ENCODE peak calls at places on chromosomes 12 and 14, in four cellular contexts. One of them, this sample, is unnamed.

GRCh38 chr14:21940887-21941855 is 267.6 kb upstream of the OR4E1 start:
- DNase-seq in GM12878: no peak
- DNase-seq in H1: no peak
- DNase-seq in HepG2: peak; percentile 55
- DNase-seq in this sample: no peak

GRCh38 chr12:106171117-106171750 is 32.5 kb upstream of the NUAK1 start:
- DNase-seq in GM12878: no peak
- DNase-seq in H1: no peak
- DNase-seq in HepG2: no peak
- DNase-seq in this sample: no peak

GRCh38 chr12:47221256-47222023 is 141.7 kb upstream of the AMIGO2 start:
- DNase-seq in GM12878: no peak
- DNase-seq in H1: no peak
- DNase-seq in HepG2: peak; percentile 90
- DNase-seq in this sample: no peak

GRCh38 chr14:103613517-103613916 is 15.5 kb upstream of the KLC1 start:
- DNase-seq in GM12878: no peak
- DNase-seq in H1: no peak
- DNase-seq in HepG2: peak; percentile 54
- DNase-seq in this sample: no peak

GRCh38 chr14:64502476-64503183 is 1.0 kb downstream of the ZBTB25 start:
- DNase-seq in GM12878: no peak
- DNase-seq in H1: no peak
- DNase-seq in HepG2: no peak
- DNase-seq in this sample: no peak

GRCh38 chr12:127162902-127163301 is 1104.1 kb upstream of the TMEM132C start:
- DNase-seq in GM12878: peak; percentile 16
- DNase-seq in H1: no peak
- DNase-seq in HepG2: no peak
- DNase-seq in this sample: no peak

GRCh38 chr14:53151867-53152626 is 1.1 kb downstream of the DDHD1 start:
- DNase-seq in GM12878: no peak
- DNase-seq in H1: no peak
- DNase-seq in HepG2: peak; percentile 29
- DNase-seq in this sample: peak; percentile 16

GRCh38 chr12:124901003-124901402 is 13.4 kb downstream of the UBC start:
- DNase-seq in GM12878: no peak
- DNase-seq in H1: no peak
- DNase-seq in HepG2: no peak
- DNase-seq in this sample: no peak

GRCh38 chr14:53880761-53881160 is 75.9 kb downstream of the BMP4 start:
- DNase-seq in GM12878: no peak
- DNase-seq in H1: no peak
- DNase-seq in HepG2: no peak
- DNase-seq in this sample: no peak

GRCh38 chr12:124884587-124885438 is 21.1 kb upstream of the SCARB1 start:
- DNase-seq in GM12878: no peak
- DNase-seq in H1: no peak
- DNase-seq in HepG2: peak; percentile 84
- DNase-seq in this sample: no peak

GRCh38 chr14:22296722-22297121 is 292.3 kb downstream of the DAD1 start:
- DNase-seq in GM12878: no peak
- DNase-seq in H1: no peak
- DNase-seq in HepG2: peak; percentile 76
- DNase-seq in this sample: no peak

GRCh38 chr12:58670623-58671022 is 249.7 kb downstream of the LRIG3 start:
- DNase-seq in GM12878: no peak
- DNase-seq in H1: no peak
- DNase-seq in HepG2: no peak
- DNase-seq in this sample: peak; percentile 39
- TF ChIP-seq SUZ12 in GM12878: no peak
- TF ChIP-seq SUZ12 in H1: no peak
- TF ChIP-seq SUZ12 in HepG2: no peak
- TF ChIP-seq SUZ12 in this sample: no peak

GRCh38 chr12:95723693-95724384 is 66.7 kb downstream of the NTN4 start:
- DNase-seq in GM12878: no peak
- DNase-seq in H1: no peak
- DNase-seq in HepG2: no peak
- DNase-seq in this sample: no peak
- H3K36me3 ChIP-seq in GM12878: no peaks in the 10 kb centered on the region
- H3K36me3 ChIP-seq in H1: no peaks in the 10 kb centered on the region
- H3K36me3 ChIP-seq in HepG2: no peaks in the 10 kb centered on the region
- H3K36me3 ChIP-seq in this sample: no peaks in the 10 kb centered on the region

DNA sequence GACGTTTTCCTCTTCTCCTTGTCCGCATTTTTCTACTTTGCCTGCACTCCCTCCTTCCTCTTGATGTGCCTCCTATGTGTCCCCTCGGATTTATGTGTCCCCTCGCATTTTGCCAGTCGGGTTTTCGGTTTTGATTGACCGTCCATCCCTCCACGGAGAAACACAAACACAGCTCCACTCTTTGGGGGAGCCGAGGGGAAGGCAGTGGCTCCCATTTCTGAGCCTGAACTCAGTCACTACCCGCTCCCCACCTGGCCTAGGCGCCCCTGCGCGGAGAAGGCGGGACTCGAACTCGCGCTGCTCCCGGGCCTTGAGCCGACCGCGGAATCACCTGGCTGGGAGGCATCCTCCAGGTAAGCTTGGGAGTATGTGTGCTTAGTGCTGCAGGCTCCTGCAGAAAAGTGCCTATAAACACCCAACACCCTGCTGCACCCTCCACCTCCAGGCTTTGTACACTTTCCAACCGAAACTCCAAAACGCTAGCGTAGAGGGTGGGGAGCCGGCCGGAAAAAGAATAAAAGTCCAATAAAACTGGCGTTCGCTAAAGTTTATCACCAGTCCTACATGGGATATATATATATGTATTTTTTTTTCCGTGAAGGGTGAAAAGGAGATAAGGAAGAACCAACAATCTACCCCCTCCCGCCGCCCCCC is 3.4 kb upstream of the CCND2 start:
- DNase-seq in GM12878: no peak
- DNase-seq in H1: no peak
- DNase-seq in HepG2: no peak
- DNase-seq in this sample: no peak
- H3K4me1 ChIP-seq in GM12878: peaks cover 17% of the 10 kb centered on the region
- H3K4me1 ChIP-seq in H1: peaks cover 4% of the 10 kb centered on the region
- H3K4me1 ChIP-seq in HepG2: peaks cover 48% of the 10 kb centered on the region
- H3K4me1 ChIP-seq in this sample: peaks cover 13% of the 10 kb centered on the region

GRCh38 chr12:116284401-116284800 is 6.9 kb upstream of the MED13L start:
- DNase-seq in GM12878: no peak
- DNase-seq in H1: no peak
- DNase-seq in HepG2: no peak
- DNase-seq in this sample: no peak
- TF ChIP-seq SUZ12 in GM12878: no peak
- TF ChIP-seq SUZ12 in H1: no peak
- TF ChIP-seq SUZ12 in HepG2: no peak
- TF ChIP-seq SUZ12 in this sample: no peak

GRCh38 chr14:55136241-55136640 is 7.2 kb downstream of the LGALS3 start:
- DNase-seq in GM12878: no peak
- DNase-seq in H1: no peak
- DNase-seq in HepG2: no peak
- DNase-seq in this sample: no peak
- H3K36me3 ChIP-seq in GM12878: peaks cover 5% of the 10 kb centered on the region
- H3K36me3 ChIP-seq in H1: no peaks in the 10 kb centered on the region
- H3K36me3 ChIP-seq in HepG2: peaks cover 10% of the 10 kb centered on the region
- H3K36me3 ChIP-seq in this sample: peaks cover 29% of the 10 kb centered on the region

GRCh38 chr12:11651377-11651776 is 1.9 kb downstream of the ETV6 start:
- DNase-seq in GM12878: no peak
- DNase-seq in H1: no peak
- DNase-seq in HepG2: no peak
- DNase-seq in this sample: no peak

GRCh38 chr12:11651785-11652184 is 2.3 kb downstream of the ETV6 start:
- DNase-seq in GM12878: no peak
- DNase-seq in H1: no peak
- DNase-seq in HepG2: no peak
- DNase-seq in this sample: no peak

GRCh38 chr12:11653215-11653753 is 3.8 kb downstream of the ETV6 start:
- DNase-seq in GM12878: peak; percentile 69
- DNase-seq in H1: no peak
- DNase-seq in HepG2: no peak
- DNase-seq in this sample: no peak

GRCh38 chr12:11650697-11651281 is 1.3 kb downstream of the ETV6 start:
- DNase-seq in GM12878: peak; percentile 40
- DNase-seq in H1: no peak
- DNase-seq in HepG2: peak; percentile 31
- DNase-seq in this sample: no peak

DNA sequence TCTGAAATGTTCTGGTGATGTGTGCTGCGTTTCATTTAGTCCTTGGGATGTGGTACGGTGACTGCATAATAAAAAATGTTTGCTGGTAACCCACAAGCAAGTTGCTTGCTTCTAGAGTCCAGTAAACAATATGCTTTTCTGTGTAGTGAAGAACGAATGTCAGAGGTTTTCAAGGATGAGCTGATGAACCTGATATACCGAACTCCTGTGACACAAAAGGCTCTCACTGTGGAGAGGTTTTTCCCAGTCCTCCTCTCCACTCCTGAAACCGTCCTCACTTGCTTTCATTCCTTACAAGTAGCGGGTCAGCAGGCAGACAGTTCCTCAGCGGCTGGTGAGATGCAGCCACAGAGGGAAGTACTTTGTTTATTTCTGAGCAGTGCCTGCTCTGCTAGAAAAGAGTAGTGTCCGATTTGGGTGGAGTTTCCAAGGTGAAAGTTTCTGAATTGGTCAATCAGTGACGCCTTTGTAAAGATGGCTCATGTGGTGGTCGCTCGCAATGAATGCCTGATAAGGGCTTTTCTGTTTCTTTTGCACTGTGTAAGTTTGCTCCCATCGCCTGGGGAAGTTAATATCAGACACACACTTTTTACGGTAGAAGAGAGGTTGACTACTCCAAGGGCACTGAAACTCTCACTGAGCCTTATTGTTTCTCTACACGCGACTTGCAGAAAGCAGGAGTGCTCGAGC is 3.0 kb downstream of the ETV6 start:
- DNase-seq in GM12878: peak; percentile 71
- DNase-seq in H1: no peak
- DNase-seq in HepG2: no peak
- DNase-seq in this sample: no peak
- H3K4me1 ChIP-seq in GM12878: peaks cover 14% of the 10 kb centered on the region
- H3K4me1 ChIP-seq in H1: peaks cover 25% of the 10 kb centered on the region
- H3K4me1 ChIP-seq in HepG2: peaks cover 31% of the 10 kb centered on the region
- H3K4me1 ChIP-seq in this sample: peaks cover 3% of the 10 kb centered on the region

DNA sequence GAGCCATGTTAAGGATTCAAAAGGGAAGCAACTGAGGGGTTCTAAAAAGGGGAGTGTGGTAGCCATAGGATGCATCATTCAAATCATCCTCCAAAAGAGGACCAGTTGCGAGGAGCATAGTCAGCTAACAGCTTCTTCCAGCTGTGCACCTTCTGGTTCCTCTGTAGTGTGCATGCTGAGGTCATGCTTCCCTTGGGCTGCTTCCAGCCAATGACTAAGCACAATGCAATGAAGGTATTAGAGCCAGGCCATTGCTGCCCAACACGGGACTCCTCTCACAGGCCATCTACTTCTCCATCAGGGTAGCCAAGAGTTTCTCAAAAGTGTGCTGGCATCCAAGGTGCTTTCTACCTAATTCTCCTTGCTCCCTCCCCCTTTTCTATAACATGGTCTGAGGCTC is 69.2 kb upstream of the ARID2 start:
- DNase-seq in GM12878: no peak
- DNase-seq in H1: no peak
- DNase-seq in HepG2: no peak
- DNase-seq in this sample: no peak
- TF ChIP-seq SUZ12 in GM12878: no peak
- TF ChIP-seq SUZ12 in H1: no peak
- TF ChIP-seq SUZ12 in HepG2: no peak
- TF ChIP-seq SUZ12 in this sample: no peak

This sample was measured in NT2/D1.